ENCODE peak calls at places on chromosomes 1 and 21, in four cellular contexts. One of them, this sample, is unnamed.

GRCh38 chr21:39048064-39048463 is 135.2 kb downstream of the PSMG1 start:
- DNase-seq in WTC11: peak; percentile 78
- DNase-seq in GM13977: no peak
- DNase-seq in NB4: no peak
- DNase-seq in this sample: no peak

GRCh38 chr1:231027971-231028370 is 12.1 kb downstream of the FAM89A start:
- DNase-seq in GM13977: no peak
- DNase-seq in WTC11: no peak
- DNase-seq in NB4: no peak
- DNase-seq in this sample: no peak

GRCh38 chr21:45769239-45769758 is 125.8 kb downstream of the PCBP3 start:
- DNase-seq in NB4: no peak
- DNase-seq in WTC11: no peak
- DNase-seq in GM13977: no peak
- DNase-seq in this sample: no peak

GRCh38 chr1:201229095-201229494 is 38.5 kb downstream of the IGFN1 start:
- DNase-seq in WTC11: no peak
- DNase-seq in GM13977: peak; percentile 4
- DNase-seq in NB4: no peak
- DNase-seq in this sample: no peak

GRCh38 chr21:46324390-46325072 is 575 bp downstream of the PCNT start:
- DNase-seq in NB4: peak; percentile 86
- DNase-seq in WTC11: peak; percentile 85
- DNase-seq in GM13977: peak; percentile 98
- DNase-seq in this sample: peak; percentile 93

GRCh38 chr1:94698759-94699502 is 121.2 kb upstream of the SLC44A3 start:
- DNase-seq in GM13977: no peak
- DNase-seq in WTC11: no peak
- DNase-seq in NB4: no peak
- DNase-seq in this sample: peak; percentile 24

GRCh38 chr1:108592030-108592759 is 32.3 kb downstream of the EEIG2 start:
- DNase-seq in GM13977: no peak
- DNase-seq in NB4: peak; percentile 28
- DNase-seq in WTC11: no peak
- DNase-seq in this sample: no peak

GRCh38 chr1:116671835-116672234 is 4.3 kb upstream of the IGSF3 start:
- DNase-seq in NB4: no peak
- DNase-seq in GM13977: no peak
- DNase-seq in WTC11: no peak
- DNase-seq in this sample: no peak

GRCh38 chr1:40394456-40395172 is 21.1 kb downstream of the SMAP2 start:
- DNase-seq in NB4: peak; percentile 40
- DNase-seq in WTC11: no peak
- DNase-seq in GM13977: peak; percentile 39
- DNase-seq in this sample: peak; percentile 68

GRCh38 chr1:84674021-84674420 is 16.2 kb downstream of the SSX2IP start:
- DNase-seq in GM13977: no peak
- DNase-seq in WTC11: no peak
- DNase-seq in NB4: no peak
- DNase-seq in this sample: no peak

GRCh38 chr1:220028496-220028895 is 17.8 kb downstream of the EPRS1 start:
- DNase-seq in NB4: no peak
- DNase-seq in WTC11: no peak
- DNase-seq in GM13977: no peak
- DNase-seq in this sample: no peak

GRCh38 chr1:184354719-184355118 is 32.1 kb upstream of the C1orf21 start:
- DNase-seq in WTC11: no peak
- DNase-seq in NB4: no peak
- DNase-seq in GM13977: no peak
- DNase-seq in this sample: no peak

GRCh38 chr1:114156538-114157274 is 3.0 kb upstream of the SYT6 start:
- DNase-seq in NB4: no peak
- DNase-seq in GM13977: no peak
- DNase-seq in WTC11: peak; percentile 35
- DNase-seq in this sample: no peak